ENCODE peak calls at places on chromosomes 7 and 10, in seven cellular contexts. F is stimulated activated CD8-positive, alpha-beta memory T cell treated with anti-CD3 and anti-CD28 coated beads, Interleukin-2, amount 100 ng/mL, for 48 hours; S is DMS53; W is left ventricle myocardium inferior; K is fibroblast of the conjunctiva; L is mesenchymal stem cell; E is left ventricle myocardium superior. G is an unnamed sample.

GRCh38 chr7:50728184-50728583 is 54.5 kb downstream of the GRB10 start:
- DNase-seq in F (no peak), S (no peak), W (no peak), K (no peak), L (no peak), E (no peak), G (no peak)

GRCh38 chr10:97705006-97705670 is 8.4 kb upstream of the MARVELD1 start:
- DNase-seq in F (no peak), S (no peak), W (no peak), K (no peak), L (no peak), E (no peak), G (no peak)

GRCh38 chr7:84364708-84365107 is 170.1 kb upstream of the SEMA3A start:
- DNase-seq in F (no peak), S (no peak), W (no peak), K (peak), L (peak), E (no peak), G (no peak)

GRCh38 chr7:114431198-114431597 is 16.6 kb downstream of the FOXP2 start:
- DNase-seq in F (no peak), S (no peak), W (no peak), K (no peak), L (no peak), E (no peak), G (no peak)

GRCh38 chr7:119935418-119936025 is 337.5 kb upstream of the KCND2 start:
- DNase-seq in F (no peak), S (peak), W (no peak), K (peak), L (peak), E (no peak), G (no peak)

GRCh38 chr10:36515313-36515712 is 610.1 kb upstream of the ANKRD30A start:
- DNase-seq in F (no peak), S (no peak), W (no peak), K (no peak), L (peak), E (no peak), G (no peak)

GRCh38 chr7:144818516-144818915 is 17.3 kb downstream of the TPK1 start:
- DNase-seq in F (no peak), S (peak), W (no peak), K (no peak), L (no peak), E (no peak), G (no peak)

GRCh38 chr10:31751401-31752080 is 177.1 kb downstream of the ARHGAP12 start:
- DNase-seq in F (no peak), S (no peak), W (no peak), K (no peak), L (no peak), E (no peak), G (no peak)

GRCh38 chr7:66221442-66221841 is 16.3 kb downstream of the TPST1 start:
- DNase-seq in F (no peak), S (no peak), W (no peak), K (no peak), L (no peak), E (no peak), G (no peak)

GRCh38 chr7:128405345-128406146 is 4.2 kb downstream of the IMPDH1 start:
- DNase-seq in F (peak), S (peak), W (peak), K (no peak), L (no peak), E (peak), G (no peak)

GRCh38 chr7:144027070-144027469 is 21.7 kb upstream of the OR2A5 start:
- DNase-seq in F (no peak), S (peak), W (no peak), K (peak), L (peak), E (no peak), G (no peak)

GRCh38 chr7:140989068-140989467 is 25.7 kb downstream of the MRPS33 start:
- DNase-seq in F (no peak), S (peak), W (no peak), K (no peak), L (no peak), E (no peak), G (no peak)

GRCh38 chr10:21194510-21194993 is 297.4 kb upstream of the NEBL start:
- DNase-seq in F (no peak), S (peak), W (no peak), K (peak), L (peak), E (no peak), G (no peak)

GRCh38 chr7:155458317-155459132 is 596 bp downstream of the EN2 start:
- DNase-seq in F (no peak), S (no peak), W (no peak), K (no peak), L (no peak), E (no peak), G (no peak)

G was measured in stimulated activated effector memory CD8-positive, alpha-beta T cell treated with anti-CD3 and anti-CD28 coated beads, Interleukin-12 subunit alpha, Interleukin-12 subunit beta, amount 100 ng/mL, for 72 hours.